ENCODE peak calls at places on chromosomes 6 and 20, in nine cellular contexts. L, K, G, E, M, Y, V, N and T are unnamed samples.

GRCh38 chr6:29763491-29764289 is 40.5 kb downstream of the HLA-F start:
- DNase-seq in L (peak; percentile 93), E (no peak), Y (no peak), G (no peak), V (peak; percentile 27), N (no peak), K (no peak), M (no peak), T (no peak)

GRCh38 chr20:38092260-38092857 is 58.8 kb downstream of the RPRD1B start:
- DNase-seq in Y (no peak), M (no peak), K (no peak), N (no peak), L (no peak), G (no peak), E (no peak), V (no peak), T (no peak)

GRCh38 chr20:31837896-31838397 is 7.5 kb downstream of the FOXS1 start:
- DNase-seq in E (no peak), G (no peak), K (no peak), N (no peak), L (peak; percentile 78), V (no peak), Y (no peak), M (no peak), T (peak; percentile 24)

GRCh38 chr6:130046711-130047439 is 28.5 kb downstream of the L3MBTL3 start:
- DNase-seq in E (no peak), G (no peak), K (no peak), N (no peak), L (peak; percentile 33), M (no peak), V (no peak), Y (no peak), T (no peak)

GRCh38 chr6:43979525-43979924 is 147.7 kb downstream of the MRPL14 start:
- DNase-seq in K (no peak), E (no peak), M (no peak), Y (no peak), L (no peak), N (no peak), G (no peak), V (no peak), T (no peak)

GRCh38 chr6:146905313-146905712 is 298.9 kb upstream of the STXBP5 start:
- DNase-seq in G (no peak), E (no peak), K (no peak), N (no peak), M (no peak), L (peak; percentile 85), V (no peak), Y (peak; percentile 64), T (no peak)

GRCh38 chr20:35312348-35312747 is 20.1 kb upstream of the FAM83C start:
- DNase-seq in Y (no peak), V (peak; percentile 54), K (no peak), L (peak; percentile 92), G (no peak), M (no peak), N (no peak), E (no peak), T (no peak)

GRCh38 chr6:40912158-40912946 is 126.7 kb downstream of the UNC5CL start:
- DNase-seq in E (no peak), V (no peak), K (peak; percentile 42), M (peak; percentile 11), Y (peak; percentile 96), G (no peak), N (no peak), L (peak; percentile 26), T (peak; percentile 27)

GRCh38 chr20:38855356-38855755 is 49.9 kb downstream of the PPP1R16B start:
- DNase-seq in E (no peak), V (no peak), M (no peak), L (peak; percentile 92), K (no peak), Y (no peak), N (no peak), G (peak; percentile 43), T (no peak)

GRCh38 chr6:116314878-116315277 is 35.1 kb upstream of the TSPYL1 start:
- DNase-seq in E (no peak), K (no peak), G (no peak), L (no peak), M (no peak), V (no peak), N (no peak), Y (no peak), T (peak; percentile 48)

GRCh38 chr20:1185316-1185741 is 548 bp upstream of the TMEM74B start:
- DNase-seq in M (no peak), N (no peak), G (no peak), L (peak; percentile 21), Y (no peak), V (no peak), E (no peak), K (no peak), T (no peak)

GRCh38 chr20:25306991-25307903 is 59.4 kb downstream of the PYGB start:
- DNase-seq in Y (no peak), M (no peak), N (no peak), V (no peak), G (peak; percentile 65), E (no peak), K (no peak), L (no peak), T (no peak)

GRCh38 chr6:89321571-89321970 is 6.5 kb upstream of the GABRR2 start:
- DNase-seq in G (no peak), L (no peak), E (no peak), M (no peak), Y (no peak), K (no peak), N (no peak), V (no peak), T (peak; percentile 87)

GRCh38 chr20:10696650-10697049 is 22.9 kb upstream of the JAG1 start:
- DNase-seq in K (no peak), V (no peak), L (no peak), G (no peak), M (no peak), E (no peak), N (no peak), Y (no peak), T (peak; percentile 14)

GRCh38 chr20:50980071-50980681 is 21.6 kb downstream of the MOCS3 start:
- DNase-seq in M (no peak), K (no peak), E (no peak), L (peak; percentile 98), Y (no peak), N (no peak), V (peak; percentile 99), G (no peak), T (peak; percentile 43)

GRCh38 chr20:1860446-1860845 is 34.8 kb upstream of the SIRPA start:
- DNase-seq in G (no peak), E (no peak), V (no peak), N (no peak), M (no peak), Y (no peak), L (peak; percentile 94), K (no peak), T (no peak)

GRCh38 chr6:11163932-11164331 is 52.4 kb upstream of the ERVFRD-1 start:
- DNase-seq in M (no peak), K (no peak), G (no peak), L (no peak), Y (peak; percentile 85), E (no peak), N (no peak), V (no peak), T (no peak)

GRCh38 chr6:96760153-96760687 is 77.1 kb downstream of the GPR63 start:
- DNase-seq in L (no peak), G (no peak), K (no peak), M (no peak), Y (no peak), E (no peak), V (no peak), N (no peak), T (no peak)

GRCh38 chr20:51634257-51634656 is 91.7 kb upstream of the NFATC2 start:
- DNase-seq in E (no peak), V (no peak), G (no peak), K (no peak), M (no peak), Y (no peak), L (no peak), N (no peak), T (no peak)

GRCh38 chr6:107813555-107814194 is 10.4 kb downstream of the SCML4 start:
- DNase-seq in E (no peak), Y (no peak), G (no peak), V (no peak), K (no peak), L (no peak), M (no peak), N (no peak), T (no peak)

GRCh38 chr6:79469381-79470246 is 67.6 kb downstream of the LCA5 start:
- DNase-seq in Y (no peak), L (peak; percentile 17), N (no peak), K (no peak), M (no peak), V (no peak), G (no peak), E (no peak), T (no peak)

GRCh38 chr6:95866732-95867131 is 149.0 kb upstream of the FUT9 start:
- DNase-seq in L (no peak), G (no peak), K (no peak), E (no peak), V (no peak), Y (peak; percentile 1), N (no peak), M (no peak), T (no peak)

GRCh38 chr6:157268835-157269234 is 54.5 kb downstream of the TMEM242 start:
- DNase-seq in M (no peak), N (no peak), E (no peak), Y (no peak), K (peak; percentile 43), V (no peak), G (peak; percentile 67), L (peak; percentile 48), T (no peak)

GRCh38 chr6:163640641-163641040 is 226.1 kb downstream of the QKI start:
- DNase-seq in V (no peak), N (no peak), M (no peak), K (no peak), G (no peak), Y (no peak), L (no peak), E (no peak), T (no peak)

GRCh38 chr6:36999467-37000125 is 5.9 kb upstream of the FGD2 start:
- DNase-seq in Y (no peak), E (no peak), V (no peak), K (no peak), G (no peak), N (no peak), L (no peak), M (no peak), T (no peak)

GRCh38 chr20:60934724-60935123 is 317.3 kb upstream of the CDH4 start:
- DNase-seq in L (no peak), K (no peak), V (no peak), E (no peak), M (no peak), N (no peak), Y (no peak), G (no peak), T (no peak)

GRCh38 chr6:14882394-14883073 is 363.3 kb upstream of the JARID2 start:
- DNase-seq in M (no peak), L (no peak), Y (no peak), G (no peak), N (no peak), K (no peak), E (no peak), V (no peak), T (no peak)

GRCh38 chr6:50927816-50928215 is 109.1 kb downstream of the TFAP2B start:
- DNase-seq in V (no peak), K (no peak), M (no peak), G (no peak), N (no peak), E (no peak), L (no peak), Y (no peak), T (no peak)

GRCh38 chr6:154683756-154684523 is 49.3 kb upstream of the SCAF8 start:
- DNase-seq in G (no peak), N (no peak), M (no peak), V (no peak), K (no peak), E (no peak), Y (peak; percentile 7), L (peak; percentile 70), T (peak; percentile 34)

GRCh38 chr20:52217689-52218395 is 26.3 kb upstream of the ZFP64 start:
- DNase-seq in G (no peak), V (no peak), M (no peak), L (no peak), N (no peak), Y (peak; percentile 17), K (no peak), E (no peak), T (no peak)

GRCh38 chr20:20410678-20411077 is 42.8 kb downstream of the INSM1 start:
- DNase-seq in K (peak; percentile 25), G (no peak), M (no peak), V (no peak), L (no peak), N (no peak), E (no peak), Y (peak; percentile 70), T (no peak)